ENCODE peak calls at places on chromosomes 16 and 17, in six cellular contexts. One of them, this sample, is unnamed.

GRCh38 chr17:17866425-17866824 is 29.6 kb upstream of the SREBF1 start:
- DNase-seq in effector memory CD4-positive, alpha-beta T cell: no peak
- DNase-seq in choroid plexus epithelial cell: no peak
- DNase-seq in adipocyte: no peak
- DNase-seq in right atrium auricular region: no peak
- DNase-seq in tibial artery: no peak
- DNase-seq in this sample: no peak

GRCh38 chr16:83652898-83653297 is 154.9 kb upstream of the HSBP1 start:
- DNase-seq in effector memory CD4-positive, alpha-beta T cell: no peak
- DNase-seq in choroid plexus epithelial cell: peak
- DNase-seq in adipocyte: peak
- DNase-seq in right atrium auricular region: no peak
- DNase-seq in tibial artery: no peak
- DNase-seq in this sample: peak

GRCh38 chr17:80942360-80943345 is 49.0 kb upstream of the CHMP6 start:
- DNase-seq in effector memory CD4-positive, alpha-beta T cell: no peak
- DNase-seq in choroid plexus epithelial cell: peak
- DNase-seq in adipocyte: no peak
- DNase-seq in right atrium auricular region: peak
- DNase-seq in tibial artery: peak
- DNase-seq in this sample: peak

GRCh38 chr16:57977418-57978069 is 6.6 kb upstream of the CNGB1 start:
- DNase-seq in effector memory CD4-positive, alpha-beta T cell: no peak
- DNase-seq in choroid plexus epithelial cell: no peak
- DNase-seq in adipocyte: no peak
- DNase-seq in right atrium auricular region: no peak
- DNase-seq in tibial artery: no peak
- DNase-seq in this sample: no peak

GRCh38 chr16:83842755-83843507 is 35.2 kb downstream of the HSBP1 start:
- DNase-seq in effector memory CD4-positive, alpha-beta T cell: no peak
- DNase-seq in choroid plexus epithelial cell: peak
- DNase-seq in adipocyte: peak
- DNase-seq in right atrium auricular region: no peak
- DNase-seq in tibial artery: no peak
- DNase-seq in this sample: no peak

GRCh38 chr17:80849119-80849518 is 142.5 kb upstream of the CHMP6 start:
- DNase-seq in effector memory CD4-positive, alpha-beta T cell: no peak
- DNase-seq in choroid plexus epithelial cell: no peak
- DNase-seq in adipocyte: no peak
- DNase-seq in right atrium auricular region: no peak
- DNase-seq in tibial artery: no peak
- DNase-seq in this sample: no peak

GRCh38 chr16:66824006-66824405 is 6.8 kb downstream of the NAE1 start:
- DNase-seq in effector memory CD4-positive, alpha-beta T cell: no peak
- DNase-seq in choroid plexus epithelial cell: no peak
- DNase-seq in adipocyte: peak
- DNase-seq in right atrium auricular region: no peak
- DNase-seq in tibial artery: no peak
- DNase-seq in this sample: peak

GRCh38 chr16:86044881-86045600 is 146.1 kb downstream of the IRF8 start:
- DNase-seq in effector memory CD4-positive, alpha-beta T cell: peak
- DNase-seq in choroid plexus epithelial cell: no peak
- DNase-seq in adipocyte: no peak
- DNase-seq in right atrium auricular region: no peak
- DNase-seq in tibial artery: peak
- DNase-seq in this sample: no peak

GRCh38 chr16:70610273-70611223 is 35.8 kb upstream of the IL34 start:
- DNase-seq in effector memory CD4-positive, alpha-beta T cell: no peak
- DNase-seq in choroid plexus epithelial cell: no peak
- DNase-seq in adipocyte: no peak
- DNase-seq in right atrium auricular region: no peak
- DNase-seq in tibial artery: no peak
- DNase-seq in this sample: no peak

GRCh38 chr17:75897076-75898019 is 597 bp upstream of the TRIM65 start:
- DNase-seq in effector memory CD4-positive, alpha-beta T cell: no peak
- DNase-seq in choroid plexus epithelial cell: no peak
- DNase-seq in adipocyte: no peak
- DNase-seq in right atrium auricular region: no peak
- DNase-seq in tibial artery: peak
- DNase-seq in this sample: no peak
- H3K4me3 ChIP-seq in effector memory CD4-positive, alpha-beta T cell: peak
- H3K4me3 ChIP-seq in choroid plexus epithelial cell: peak
- H3K4me3 ChIP-seq in adipocyte: peak
- H3K4me3 ChIP-seq in right atrium auricular region: peak
- H3K4me3 ChIP-seq in tibial artery: peak
- H3K4me3 ChIP-seq in this sample: peak

DNA sequence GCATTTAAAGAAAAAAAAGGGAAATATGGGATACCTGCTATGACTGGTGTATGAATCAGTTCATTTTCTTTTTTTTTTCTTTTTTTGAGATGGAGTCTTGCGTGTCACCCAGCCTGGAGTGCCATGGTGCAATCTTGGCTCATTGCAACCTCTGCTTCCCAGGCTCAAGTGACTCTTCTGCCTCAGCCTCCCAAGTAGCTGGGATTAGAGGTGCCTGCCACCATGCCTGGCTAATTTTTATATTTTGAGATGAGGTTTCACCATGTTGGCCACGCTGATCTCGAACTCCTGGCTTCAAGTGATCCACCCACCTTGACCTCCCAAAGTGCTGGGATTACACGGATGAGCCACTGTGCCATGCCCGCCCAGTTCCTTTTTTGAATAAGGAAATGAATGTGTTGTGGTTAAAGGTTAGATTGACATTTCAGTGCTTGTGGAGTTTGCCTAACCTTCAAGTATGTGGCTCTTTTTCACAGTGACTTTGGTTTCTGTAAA is 7.7 kb downstream of the HAPSTR1 start:
- DNase-seq in effector memory CD4-positive, alpha-beta T cell: no peak
- DNase-seq in choroid plexus epithelial cell: no peak
- DNase-seq in adipocyte: peak
- DNase-seq in right atrium auricular region: no peak
- DNase-seq in tibial artery: no peak
- DNase-seq in this sample: peak
- H3K4me3 ChIP-seq in effector memory CD4-positive, alpha-beta T cell: no peak
- H3K4me3 ChIP-seq in choroid plexus epithelial cell: no peak
- H3K4me3 ChIP-seq in adipocyte: peak
- H3K4me3 ChIP-seq in right atrium auricular region: no peak
- H3K4me3 ChIP-seq in tibial artery: no peak
- H3K4me3 ChIP-seq in this sample: no peak

GRCh38 chr17:8234361-8235270 is 13.2 kb downstream of the CTC1 start:
- DNase-seq in effector memory CD4-positive, alpha-beta T cell: no peak
- DNase-seq in choroid plexus epithelial cell: no peak
- DNase-seq in adipocyte: no peak
- DNase-seq in right atrium auricular region: no peak
- DNase-seq in tibial artery: no peak
- DNase-seq in this sample: no peak

GRCh38 chr17:8226536-8227237 is 16.3 kb upstream of the AURKB start:
- DNase-seq in effector memory CD4-positive, alpha-beta T cell: no peak
- DNase-seq in choroid plexus epithelial cell: peak
- DNase-seq in adipocyte: peak
- DNase-seq in right atrium auricular region: peak
- DNase-seq in tibial artery: peak
- DNase-seq in this sample: peak

GRCh38 chr17:8227238-8227581 is 16.8 kb upstream of the AURKB start:
- DNase-seq in effector memory CD4-positive, alpha-beta T cell: no peak
- DNase-seq in choroid plexus epithelial cell: no peak
- DNase-seq in adipocyte: no peak
- DNase-seq in right atrium auricular region: no peak
- DNase-seq in tibial artery: no peak
- DNase-seq in this sample: no peak

GRCh38 chr17:8235676-8236075 is 12.2 kb downstream of the CTC1 start:
- DNase-seq in effector memory CD4-positive, alpha-beta T cell: no peak
- DNase-seq in choroid plexus epithelial cell: no peak
- DNase-seq in adipocyte: no peak
- DNase-seq in right atrium auricular region: no peak
- DNase-seq in tibial artery: no peak
- DNase-seq in this sample: no peak

GRCh38 chr17:8231701-8232100 is 16.2 kb downstream of the CTC1 start:
- DNase-seq in effector memory CD4-positive, alpha-beta T cell: no peak
- DNase-seq in choroid plexus epithelial cell: no peak
- DNase-seq in adipocyte: no peak
- DNase-seq in right atrium auricular region: no peak
- DNase-seq in tibial artery: no peak
- DNase-seq in this sample: no peak
- H3K4me3 ChIP-seq in effector memory CD4-positive, alpha-beta T cell: no peak
- H3K4me3 ChIP-seq in choroid plexus epithelial cell: no peak
- H3K4me3 ChIP-seq in adipocyte: no peak
- H3K4me3 ChIP-seq in right atrium auricular region: no peak
- H3K4me3 ChIP-seq in tibial artery: no peak
- H3K4me3 ChIP-seq in this sample: no peak

DNA sequence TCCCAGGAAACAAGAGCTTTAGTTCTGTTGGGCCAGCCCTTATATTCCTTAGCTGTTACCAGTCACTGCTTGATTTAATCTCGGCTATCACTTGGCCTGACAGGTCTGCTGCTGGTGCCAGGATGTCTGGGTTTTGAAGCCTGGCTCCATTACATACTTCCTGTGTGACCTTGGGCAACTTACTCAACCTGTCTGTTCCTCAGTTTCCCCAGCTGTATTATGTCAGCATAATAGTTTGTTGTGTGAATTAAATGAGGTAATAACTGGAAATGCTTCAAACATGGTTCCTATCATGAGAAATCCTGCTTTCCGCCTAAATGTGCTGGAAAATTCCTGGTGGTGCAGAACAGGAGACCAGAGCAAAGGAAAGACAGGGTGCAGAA is 50.6 kb upstream of the STH start:
- DNase-seq in effector memory CD4-positive, alpha-beta T cell: no peak
- DNase-seq in choroid plexus epithelial cell: no peak
- DNase-seq in adipocyte: no peak
- DNase-seq in right atrium auricular region: no peak
- DNase-seq in tibial artery: no peak
- DNase-seq in this sample: no peak
- H3K4me3 ChIP-seq in effector memory CD4-positive, alpha-beta T cell: peak
- H3K4me3 ChIP-seq in choroid plexus epithelial cell: no peak
- H3K4me3 ChIP-seq in adipocyte: peak
- H3K4me3 ChIP-seq in right atrium auricular region: peak
- H3K4me3 ChIP-seq in tibial artery: peak
- H3K4me3 ChIP-seq in this sample: no peak